ENCODE peak calls at places on chromosomes 3 and 15, in seven cellular contexts. T is MCF 10A, M is thoracic aorta, N is colonic mucosa, X is AG10803, I is foreskin fibroblast, U is ovary. J is an unnamed sample.

GRCh38 chr3:10455515-10455914 is 49.9 kb downstream of the ATP2B2 start:
- DNase-seq in M (no peak), T (no peak), U (no peak), N (no peak), I (no peak), X (no peak), J (no peak)

GRCh38 chr15:44482088-44482487 is 54.7 kb downstream of the CTDSPL2 start:
- DNase-seq in U (no peak), M (no peak), I (no peak), N (no peak), X (no peak), T (no peak), J (no peak)

GRCh38 chr3:114804099-114804498 is 343.0 kb downstream of the ZBTB20 start:
- DNase-seq in M (no peak), T (no peak), N (no peak), U (no peak), I (no peak), X (no peak), J (no peak)

GRCh38 chr3:156404217-156404616 is 150.7 kb downstream of the SSR3 start:
- DNase-seq in N (no peak), M (no peak), I (no peak), T (no peak), X (no peak), U (no peak), J (no peak)

GRCh38 chr15:31400222-31400927 is 73.7 kb downstream of the KLF13 start:
- DNase-seq in M (no peak), T (no peak), U (no peak), X (no peak), N (peak), I (no peak), J (no peak)

GRCh38 chr3:103918336-103918735 is 1448.4 kb upstream of the ALCAM start:
- DNase-seq in N (no peak), T (no peak), U (no peak), M (no peak), I (no peak), X (no peak), J (no peak)

GRCh38 chr3:197309528-197310361 is 11.3 kb upstream of the DLG1 start:
- DNase-seq in U (no peak), N (no peak), M (no peak), T (peak), I (peak), X (peak), J (peak)

GRCh38 chr3:52780298-52780585 is 2.8 kb downstream of the ITIH1 start:
- DNase-seq in T (no peak), N (no peak), I (no peak), U (no peak), X (no peak), M (no peak), J (no peak)

GRCh38 chr15:51499379-51499976 is 123.1 kb downstream of the DMXL2 start:
- DNase-seq in X (peak), N (no peak), T (peak), M (no peak), U (no peak), I (peak), J (peak)

GRCh38 chr15:63288778-63289378 is 11.5 kb downstream of the APH1B start:
- DNase-seq in N (no peak), T (peak), M (no peak), I (peak), X (peak), U (no peak), J (peak)

GRCh38 chr3:43286886-43287301 is 554 bp downstream of the SNRK start:
- DNase-seq in M (no peak), I (no peak), N (peak), X (peak), U (no peak), T (peak), J (peak)

GRCh38 chr3:191958980-191959671 is 498.2 kb downstream of the PYDC2 start:
- DNase-seq in M (no peak), I (no peak), X (no peak), T (no peak), N (no peak), U (no peak), J (no peak)

GRCh38 chr3:24545917-24546316 is 51.3 kb upstream of the THRB start:
- DNase-seq in X (peak), U (peak), M (no peak), I (peak), N (peak), T (peak), J (no peak)

GRCh38 chr15:82810863-82811421 is 1.5 kb downstream of the WHAMM start:
- DNase-seq in T (peak), X (no peak), I (no peak), U (no peak), N (no peak), M (no peak), J (no peak)

GRCh38 chr15:82807920-82808633 is 1.4 kb upstream of the WHAMM start:
- DNase-seq in X (no peak), U (no peak), I (no peak), M (no peak), N (no peak), T (peak), J (peak)

GRCh38 chr15:82808634-82809041 is 790 bp upstream of the WHAMM start:
- DNase-seq in M (no peak), N (peak), T (peak), U (no peak), X (no peak), I (no peak), J (peak)

GRCh38 chr15:82810061-82810862 is 834 bp downstream of the WHAMM start:
- DNase-seq in M (no peak), I (peak), X (peak), N (peak), T (peak), U (peak), J (peak)

GRCh38 chr15:82809308-82810060 is at the start of gene WHAMM:
- DNase-seq in T (peak), U (peak), N (peak), I (peak), X (peak), M (peak), J (peak)
- TF ChIP-seq CTCF in T (no peak), U (no peak), N (no peak), I (no peak), X (no peak), M (no peak), J (no peak)

DNA sequence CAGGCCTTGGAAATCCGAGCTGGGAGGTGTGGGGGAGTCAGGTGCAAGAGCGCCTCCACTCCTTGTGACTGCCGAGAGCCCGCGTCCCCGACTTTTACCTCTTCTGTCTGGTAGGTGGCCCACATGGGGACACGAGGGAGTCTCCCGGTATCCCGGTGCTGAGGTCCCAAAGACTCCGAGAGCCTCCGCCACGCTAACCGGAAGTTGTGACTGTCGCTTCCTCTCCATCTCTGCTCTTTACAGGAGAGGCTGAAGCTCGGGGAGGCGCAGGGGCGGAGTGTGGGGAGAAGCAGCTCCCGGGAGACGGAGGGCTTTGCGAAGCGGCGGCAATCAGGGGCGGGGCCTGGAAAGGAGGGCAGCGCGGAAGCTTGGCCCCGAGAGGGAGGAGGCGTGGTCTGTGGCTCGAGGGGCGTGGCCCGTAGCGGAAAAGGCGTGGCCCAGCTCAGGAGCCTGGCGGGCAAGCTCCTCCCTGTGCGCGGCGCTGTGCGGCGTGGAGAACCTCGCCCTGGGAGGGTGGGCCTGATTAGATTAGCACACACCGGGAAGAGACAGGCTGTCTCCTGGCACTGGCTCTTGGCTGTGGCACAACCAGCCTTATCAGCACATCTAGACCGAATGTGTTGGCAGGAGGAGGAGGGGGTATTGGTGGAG is 143.9 kb downstream of the GABRB3 start:
- DNase-seq in T (no peak), N (peak), I (peak), X (peak), M (no peak), U (peak), J (no peak)
- TF ChIP-seq CTCF in T (no peak), N (no peak), I (no peak), X (no peak), M (no peak), U (no peak), J (no peak)

GRCh38 chr3:129620828-129621605 is 14.5 kb upstream of the PLXND1 start:
- DNase-seq in T (no peak), U (no peak), N (peak), X (no peak), I (no peak), M (no peak), J (no peak)
- TF ChIP-seq CTCF in T (no peak), U (no peak), N (no peak), X (no peak), I (no peak), M (no peak), J (no peak)

DNA sequence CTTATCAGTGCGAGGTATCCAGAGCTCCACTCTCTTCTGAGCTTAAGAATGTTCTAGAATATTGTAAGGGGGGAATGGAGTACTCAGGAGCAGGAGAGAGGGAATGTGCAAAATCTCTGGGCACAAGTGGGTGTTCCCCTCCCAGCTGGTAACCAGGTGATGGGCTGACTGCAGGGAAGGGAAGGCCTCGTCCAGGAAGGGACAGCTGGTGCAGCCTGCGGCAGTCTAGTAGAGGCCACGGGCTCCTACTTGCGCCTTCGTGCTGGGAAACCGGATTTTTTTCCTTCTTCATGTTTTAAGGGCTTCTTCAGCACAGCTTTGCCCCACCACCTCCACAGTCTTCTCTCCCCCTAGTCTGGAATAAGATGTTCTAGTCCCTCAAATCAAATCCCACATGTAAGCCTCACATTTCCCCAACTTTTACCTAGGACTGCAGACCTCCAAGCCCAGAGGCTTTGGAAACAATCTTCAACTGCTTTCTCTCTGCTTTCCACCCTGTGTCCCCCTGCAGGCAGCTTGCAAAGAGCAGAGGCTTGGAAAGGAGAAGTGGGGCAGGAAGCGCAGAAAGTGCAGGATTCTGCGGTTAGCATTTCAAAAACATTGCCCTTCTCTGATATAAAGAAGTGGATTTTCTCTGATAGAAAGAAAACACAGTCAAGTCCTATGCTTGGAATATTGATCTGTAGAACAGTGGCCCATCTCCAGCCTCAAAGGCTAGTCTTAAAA is 11.9 kb upstream of the CGNL1 start:
- DNase-seq in M (no peak), T (no peak), X (no peak), U (no peak), I (no peak), N (peak), J (no peak)
- TF ChIP-seq CTCF in M (no peak), T (no peak), X (peak), U (no peak), I (peak), N (no peak), J (no peak)

GRCh38 chr15:85412956-85413854 is 32.8 kb downstream of the AKAP13 start:
- DNase-seq in I (peak), T (peak), X (peak), N (peak), U (peak), M (no peak), J (peak)

GRCh38 chr15:85415779-85416178 is 35.4 kb downstream of the AKAP13 start:
- DNase-seq in M (no peak), T (no peak), N (no peak), I (no peak), X (no peak), U (no peak), J (no peak)

GRCh38 chr15:85414037-85414436 is 33.6 kb downstream of the AKAP13 start:
- DNase-seq in N (no peak), X (no peak), U (no peak), M (no peak), T (no peak), I (no peak), J (no peak)

GRCh38 chr15:85414991-85415390 is 34.6 kb downstream of the AKAP13 start:
- DNase-seq in X (no peak), I (no peak), T (no peak), N (no peak), U (no peak), M (no peak), J (no peak)

DNA sequence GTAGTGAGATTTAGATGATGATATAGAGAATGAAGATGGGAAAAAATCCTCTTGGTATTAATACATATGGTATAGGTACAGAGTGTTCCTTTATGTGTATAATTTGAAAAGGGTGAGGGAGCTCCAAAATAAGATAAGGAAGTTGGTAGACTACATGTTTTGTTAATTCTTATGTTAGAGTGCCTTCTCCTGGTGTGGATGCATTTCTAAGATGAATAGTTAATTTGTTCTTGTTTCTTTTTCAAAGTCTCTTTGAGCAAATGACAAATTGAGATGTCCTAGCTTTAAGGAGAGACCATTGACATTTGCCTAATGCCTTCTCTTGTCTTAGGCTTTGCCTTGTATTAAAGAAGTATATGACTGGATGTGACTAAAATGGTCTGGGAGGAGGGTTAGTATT is 34.1 kb downstream of the AKAP13 start:
- DNase-seq in X (peak), N (no peak), I (no peak), T (peak), M (no peak), U (no peak), J (no peak)
- TF ChIP-seq CTCF in X (peak), N (no peak), I (no peak), T (no peak), M (no peak), U (no peak), J (no peak)

DNA sequence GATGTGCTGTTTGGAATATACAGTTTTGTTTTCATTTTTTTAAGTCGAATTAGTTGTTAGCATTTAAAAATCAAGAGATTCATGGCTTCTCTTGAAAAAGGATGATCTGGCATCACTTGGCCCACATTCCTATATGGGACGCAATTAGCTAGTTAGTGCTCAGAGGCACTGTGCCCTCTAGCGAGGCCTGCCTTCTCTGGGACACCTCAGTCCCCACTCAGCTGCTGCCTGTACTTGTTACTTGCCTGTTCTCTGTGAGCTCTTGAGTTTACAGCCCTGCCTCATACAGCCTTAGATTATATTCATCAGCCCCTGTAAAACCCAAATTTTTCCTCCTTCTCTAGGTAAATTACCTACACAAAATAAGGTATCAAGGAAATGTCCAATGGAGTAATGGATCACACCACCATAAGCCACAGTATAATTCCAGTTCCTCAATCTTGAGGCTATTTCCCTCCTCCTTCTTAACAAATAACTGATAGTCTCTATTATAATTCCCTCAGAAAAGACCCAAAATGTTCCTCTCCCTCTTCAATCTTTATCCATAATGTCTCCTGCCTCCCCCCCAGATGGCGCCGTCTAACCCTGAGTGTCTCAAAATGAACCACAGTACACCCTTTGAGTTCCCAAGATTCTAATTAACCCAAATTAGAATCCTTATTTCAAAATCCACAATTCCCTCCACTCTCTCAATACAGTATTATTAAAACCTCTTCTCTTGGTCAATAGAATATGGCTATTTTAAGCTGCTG is 2.7 kb downstream of the ZMAT3 start:
- DNase-seq in M (no peak), T (peak), N (peak), I (peak), U (no peak), X (peak), J (peak)
- TF ChIP-seq CTCF in M (no peak), T (peak), N (no peak), I (peak), U (no peak), X (peak), J (peak)

DNA sequence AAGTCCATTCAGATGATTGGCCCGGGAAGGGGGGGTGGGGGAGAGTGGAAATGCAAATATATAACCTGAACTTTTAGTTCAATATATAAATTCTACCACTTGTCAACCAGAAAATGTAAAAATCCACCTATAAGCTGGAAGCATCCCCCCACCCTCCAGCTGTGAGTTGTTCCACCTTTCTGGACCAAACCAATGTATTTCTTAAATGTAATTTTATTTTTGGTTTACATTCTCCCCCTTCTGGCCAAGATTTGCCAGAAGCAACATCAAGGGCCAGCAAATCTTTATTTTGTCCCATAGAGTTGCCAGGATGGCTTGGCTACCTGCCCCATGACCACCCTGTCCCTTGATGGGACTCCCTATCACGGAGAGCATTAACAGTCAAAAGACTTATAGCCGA is 545.7 kb downstream of the TBL1XR1 start:
- DNase-seq in M (no peak), N (no peak), U (no peak), X (no peak), T (peak), I (no peak), J (no peak)
- TF ChIP-seq CTCF in M (no peak), N (no peak), U (no peak), X (peak), T (no peak), I (no peak), J (no peak)

GRCh38 chr3:126983653-126984390 is 907 bp downstream of the PLXNA1 start:
- DNase-seq in T (peak), X (no peak), N (no peak), U (peak), M (no peak), I (no peak), J (peak)

GRCh38 chr3:126982125-126982521 is 792 bp upstream of the PLXNA1 start:
- DNase-seq in I (no peak), M (no peak), X (peak), T (peak), U (no peak), N (no peak), J (no peak)

GRCh38 chr3:126982522-126983175 is at the start of gene PLXNA1:
- DNase-seq in T (peak), I (peak), U (peak), N (peak), M (peak), X (peak), J (peak)

GRCh38 chr3:126984391-126985142 is 1.7 kb downstream of the PLXNA1 start:
- DNase-seq in T (no peak), M (no peak), N (no peak), I (no peak), U (no peak), X (no peak), J (no peak)

GRCh38 chr3:126983276-126983652 is 349 bp downstream of the PLXNA1 start:
- DNase-seq in X (no peak), N (no peak), U (no peak), I (no peak), M (no peak), T (no peak), J (peak)
- TF ChIP-seq CTCF in X (no peak), N (no peak), U (no peak), I (no peak), M (no peak), T (no peak), J (no peak)

DNA sequence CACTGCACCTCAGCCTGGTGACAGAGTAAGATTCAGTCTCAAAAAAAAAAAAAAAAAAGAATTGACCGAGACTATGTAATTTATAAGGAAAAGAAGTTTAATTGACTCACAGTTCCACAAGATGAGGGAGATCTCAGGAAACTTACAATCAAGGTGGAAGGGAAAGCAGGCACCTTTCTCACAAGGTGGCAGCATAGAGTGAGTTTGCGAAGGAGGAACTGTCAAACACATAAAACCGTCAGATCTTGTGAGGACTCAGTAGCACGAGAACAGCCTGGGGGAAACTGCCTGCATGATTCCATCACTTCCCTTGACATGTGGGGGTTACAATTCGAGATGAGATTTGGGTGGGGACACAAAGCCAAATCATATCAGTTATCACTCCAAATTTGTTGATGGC is 380.9 kb downstream of the EDEM1 start:
- DNase-seq in T (peak), X (no peak), N (peak), I (no peak), U (no peak), M (no peak), J (peak)
- TF ChIP-seq CTCF in T (peak), X (no peak), N (peak), I (no peak), U (no peak), M (no peak), J (no peak)